ENCODE peak calls at places on chromosomes 3 and 15, in six cellular contexts. A, S, J, O, X and Q are unnamed samples.

GRCh38 chr3:176814252-176814651 is 383.0 kb downstream of the TBL1XR1 start:
- DNase-seq in A (peak), S (peak), J (peak), O (peak), X (peak), Q (peak)

GRCh38 chr15:31236184-31237041 is 90.2 kb upstream of the KLF13 start:
- DNase-seq in A (peak), S (peak), J (peak), O (peak), X (peak), Q (peak)

GRCh38 chr3:16102905-16103364 is 71.5 kb upstream of the GALNT15 start:
- DNase-seq in A (peak), S (no peak), J (no peak), O (peak), X (no peak), Q (no peak)

GRCh38 chr15:90633361-90633760 is 83.8 kb upstream of the BLM start:
- DNase-seq in A (no peak), S (no peak), J (no peak), O (no peak), X (no peak), Q (no peak)

GRCh38 chr3:138950006-138950644 is 3.1 kb downstream of the FOXL2NB start:
- DNase-seq in A (peak), S (peak), J (no peak), O (peak), X (no peak), Q (no peak)

GRCh38 chr15:68431037-68431791 is 749 bp downstream of the ITGA11 start:
- DNase-seq in A (peak), S (peak), J (no peak), O (no peak), X (no peak), Q (peak)

GRCh38 chr3:16803019-16803418 is 81.7 kb upstream of the PLCL2 start:
- DNase-seq in A (no peak), S (no peak), J (no peak), O (no peak), X (no peak), Q (no peak)

GRCh38 chr3:49669352-49669751 is 4.8 kb upstream of the APEH start:
- DNase-seq in A (no peak), S (no peak), J (no peak), O (no peak), X (no peak), Q (no peak)

GRCh38 chr3:197027896-197028710 is 1.5 kb downstream of the MELTF start:
- DNase-seq in A (no peak), S (no peak), J (no peak), O (no peak), X (no peak), Q (peak)

GRCh38 chr3:113214917-113215595 is 3.7 kb downstream of the BOC start:
- DNase-seq in A (no peak), S (no peak), J (no peak), O (peak), X (no peak), Q (no peak)

GRCh38 chr15:75942464-75942863 is 38.8 kb downstream of the FBXO22 start:
- DNase-seq in A (no peak), S (no peak), J (no peak), O (no peak), X (no peak), Q (no peak)

GRCh38 chr3:71565326-71565725 is 18.2 kb downstream of the FOXP1 start:
- DNase-seq in A (no peak), S (no peak), J (no peak), O (no peak), X (no peak), Q (no peak)

GRCh38 chr3:120983841-120984240 is 75.8 kb downstream of the STXBP5L start:
- DNase-seq in A (peak), S (no peak), J (no peak), O (no peak), X (no peak), Q (no peak)

GRCh38 chr15:101167366-101167790 is 84.5 kb downstream of the CHSY1 start:
- DNase-seq in A (no peak), S (no peak), J (no peak), O (peak), X (no peak), Q (no peak)

GRCh38 chr3:131231710-131232348 is 149.7 kb upstream of the NUDT16 start:
- DNase-seq in A (no peak), S (no peak), J (no peak), O (no peak), X (no peak), Q (no peak)

GRCh38 chr3:152083058-152083457 is 185.7 kb upstream of the MBNL1 start:
- DNase-seq in A (no peak), S (no peak), J (no peak), O (no peak), X (no peak), Q (no peak)

GRCh38 chr3:55156851-55157650 is 229.2 kb upstream of the LRTM1 start:
- DNase-seq in A (no peak), S (no peak), J (no peak), O (no peak), X (no peak), Q (no peak)

GRCh38 chr3:30354972-30355371 is 251.4 kb upstream of the TGFBR2 start:
- DNase-seq in A (no peak), S (no peak), J (no peak), O (peak), X (no peak), Q (no peak)

GRCh38 chr3:111781561-111782446 is 77.3 kb upstream of the PHLDB2 start:
- DNase-seq in A (no peak), S (no peak), J (no peak), O (no peak), X (no peak), Q (no peak)

GRCh38 chr15:99126930-99127329 is 22.1 kb downstream of the SYNM start:
- DNase-seq in A (no peak), S (no peak), J (no peak), O (no peak), X (peak), Q (no peak)

GRCh38 chr15:61880079-61880478 is 180.2 kb downstream of the VPS13C start:
- DNase-seq in A (no peak), S (no peak), J (no peak), O (no peak), X (no peak), Q (no peak)

GRCh38 chr3:128080323-128080898 is 28.2 kb downstream of the SEC61A1 start:
- DNase-seq in A (no peak), S (no peak), J (peak), O (peak), X (no peak), Q (no peak)

GRCh38 chr3:196287066-196287404 is 491 bp downstream of the PCYT1A start:
- DNase-seq in A (peak), S (peak), J (no peak), O (no peak), X (no peak), Q (peak)

GRCh38 chr3:197432407-197433127 is 123.2 kb downstream of the BDH1 start:
- DNase-seq in A (no peak), S (no peak), J (no peak), O (no peak), X (no peak), Q (no peak)

GRCh38 chr15:101439920-101440319 is 49.6 kb downstream of the PCSK6 start:
- DNase-seq in A (no peak), S (no peak), J (no peak), O (peak), X (no peak), Q (no peak)

GRCh38 chr3:37579181-37579580 is 282.5 kb upstream of the CTDSPL start:
- DNase-seq in A (no peak), S (no peak), J (no peak), O (no peak), X (no peak), Q (no peak)

GRCh38 chr3:10520118-10520517 is 14.7 kb upstream of the ATP2B2 start:
- DNase-seq in A (no peak), S (no peak), J (no peak), O (no peak), X (no peak), Q (no peak)

GRCh38 chr3:109018828-109019227 is 65.1 kb upstream of the GUCA1C start:
- DNase-seq in A (no peak), S (no peak), J (no peak), O (peak), X (no peak), Q (no peak)

GRCh38 chr3:197353867-197354180 is 55.4 kb upstream of the DLG1 start:
- DNase-seq in A (peak), S (no peak), J (no peak), O (peak), X (no peak), Q (no peak)

GRCh38 chr3:38580450-38581382 is 68.8 kb downstream of the SCN5A start:
- DNase-seq in A (no peak), S (peak), J (no peak), O (no peak), X (peak), Q (no peak)

GRCh38 chr3:188268336-188268735 is 114.4 kb downstream of the LPP start:
- DNase-seq in A (no peak), S (no peak), J (no peak), O (no peak), X (no peak), Q (no peak)

GRCh38 chr15:63050737-63051700 is 8.5 kb downstream of the TPM1 start:
- DNase-seq in A (peak), S (no peak), J (no peak), O (peak), X (no peak), Q (peak)

GRCh38 chr3:147651107-147651506 is 241.9 kb downstream of the ZIC1 start:
- DNase-seq in A (no peak), S (no peak), J (no peak), O (peak), X (no peak), Q (no peak)

GRCh38 chr3:52498134-52499054 is 3.3 kb downstream of the STAB1 start:
- DNase-seq in A (peak), S (peak), J (no peak), O (peak), X (peak), Q (peak)

GRCh38 chr15:50247819-50248650 is 17.5 kb downstream of the HDC start:
- DNase-seq in A (peak), S (no peak), J (no peak), O (no peak), X (peak), Q (no peak)

GRCh38 chr15:52735231-52736089 is 54.7 kb downstream of the ONECUT1 start:
- DNase-seq in A (peak), S (no peak), J (peak), O (peak), X (no peak), Q (peak)

GRCh38 chr3:10223676-10224639 is 24.3 kb upstream of the TATDN2 start:
- DNase-seq in A (no peak), S (no peak), J (no peak), O (no peak), X (no peak), Q (no peak)

GRCh38 chr3:123343296-123344174 is 105.4 kb downstream of the ADCY5 start:
- DNase-seq in A (no peak), S (no peak), J (no peak), O (no peak), X (no peak), Q (no peak)

DNA sequence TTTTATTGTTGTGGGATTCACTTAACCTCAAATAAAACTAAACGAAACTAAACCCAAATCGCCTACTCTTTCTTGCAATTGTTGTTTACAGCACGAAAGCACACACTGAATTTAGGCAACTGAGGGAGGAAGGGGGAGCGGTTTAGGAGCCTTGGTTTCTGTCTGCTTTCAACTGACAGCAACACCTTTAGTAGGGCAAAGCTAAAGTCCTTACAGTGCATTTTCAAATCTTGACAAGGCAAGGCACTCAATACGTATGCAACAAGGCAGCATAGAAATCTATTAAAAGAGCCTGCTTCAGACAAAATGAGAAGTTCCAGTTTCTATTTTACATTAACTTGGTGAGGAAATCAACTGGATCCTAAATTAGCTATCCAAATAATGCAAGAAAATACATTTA is 174.6 kb downstream of the CHST2 start:
- DNase-seq in A (no peak), S (no peak), J (no peak), O (no peak), X (no peak), Q (no peak)
- H3K4me3 ChIP-seq in A (no peak), S (no peak), J (no peak), O (no peak), X (no peak), Q (no peak)

GRCh38 chr3:46213201-46213600 is 5.1 kb upstream of the CCR1 start:
- DNase-seq in A (no peak), S (no peak), J (no peak), O (no peak), X (no peak), Q (no peak)
- H3K4me3 ChIP-seq in A (no peak), S (no peak), J (no peak), O (no peak), X (no peak), Q (no peak)

GRCh38 chr3:13018039-13018431 is 55.2 kb downstream of the IQSEC1 start:
- DNase-seq in A (no peak), S (peak), J (no peak), O (no peak), X (peak), Q (no peak)

GRCh38 chr3:13020159-13020558 is 53.1 kb downstream of the IQSEC1 start:
- DNase-seq in A (no peak), S (no peak), J (no peak), O (no peak), X (peak), Q (no peak)

GRCh38 chr3:13018561-13019242 is 54.5 kb downstream of the IQSEC1 start:
- DNase-seq in A (no peak), S (no peak), J (no peak), O (no peak), X (peak), Q (no peak)

GRCh38 chr3:13019706-13020105 is 53.5 kb downstream of the IQSEC1 start:
- DNase-seq in A (no peak), S (no peak), J (no peak), O (no peak), X (peak), Q (no peak)

GRCh38 chr3:13019243-13019701 is 54.0 kb downstream of the IQSEC1 start:
- DNase-seq in A (peak), S (peak), J (peak), O (peak), X (peak), Q (no peak)
- H3K4me3 ChIP-seq in A (no peak), S (no peak), J (no peak), O (no peak), X (peak), Q (no peak)

GRCh38 chr3:165194477-165195135 is 1.6 kb downstream of the SLITRK3 start:
- DNase-seq in A (no peak), S (no peak), J (no peak), O (no peak), X (no peak), Q (no peak)
- H3K4me3 ChIP-seq in A (peak), S (no peak), J (no peak), O (no peak), X (no peak), Q (peak)

GRCh38 chr3:14525685-14526631 is 14.2 kb downstream of the GRIP2 start:
- DNase-seq in A (peak), S (no peak), J (no peak), O (peak), X (peak), Q (no peak)
- H3K4me3 ChIP-seq in A (no peak), S (no peak), J (no peak), O (no peak), X (peak), Q (no peak)

GRCh38 chr15:64637412-64637811 is 138.0 kb downstream of the RBPMS2 start:
- DNase-seq in A (no peak), S (no peak), J (no peak), O (no peak), X (no peak), Q (no peak)

GRCh38 chr15:64634576-64635485 is 140.6 kb downstream of the RBPMS2 start:
- DNase-seq in A (peak), S (no peak), J (no peak), O (no peak), X (no peak), Q (no peak)

GRCh38 chr15:64635486-64635815 is 139.9 kb downstream of the RBPMS2 start:
- DNase-seq in A (peak), S (no peak), J (no peak), O (peak), X (no peak), Q (peak)

GRCh38 chr15:64636541-64636940 is 138.8 kb downstream of the RBPMS2 start:
- DNase-seq in A (no peak), S (no peak), J (no peak), O (no peak), X (no peak), Q (no peak)

DNA sequence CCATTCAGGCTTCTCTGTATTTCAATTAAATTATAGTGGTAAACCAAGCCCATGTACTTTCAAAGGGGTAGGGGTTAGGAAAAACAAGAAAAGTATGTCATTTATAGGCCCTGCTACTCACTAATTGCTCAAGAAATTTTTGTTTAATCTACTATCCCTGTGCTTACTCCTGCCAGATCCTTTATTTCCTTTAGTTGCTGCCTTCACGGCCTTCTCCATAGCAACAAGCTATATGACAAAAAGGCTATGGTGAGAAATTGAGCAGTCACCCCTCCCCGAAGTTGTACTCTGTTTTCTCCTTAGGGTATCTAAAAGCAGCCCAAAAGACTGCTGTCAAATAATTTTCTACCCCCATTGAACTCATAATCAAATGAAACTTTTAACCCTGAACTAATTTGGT is 139.3 kb downstream of the RBPMS2 start:
- DNase-seq in A (no peak), S (no peak), J (no peak), O (no peak), X (no peak), Q (no peak)
- H3K4me3 ChIP-seq in A (no peak), S (no peak), J (no peak), O (no peak), X (no peak), Q (no peak)

DNA sequence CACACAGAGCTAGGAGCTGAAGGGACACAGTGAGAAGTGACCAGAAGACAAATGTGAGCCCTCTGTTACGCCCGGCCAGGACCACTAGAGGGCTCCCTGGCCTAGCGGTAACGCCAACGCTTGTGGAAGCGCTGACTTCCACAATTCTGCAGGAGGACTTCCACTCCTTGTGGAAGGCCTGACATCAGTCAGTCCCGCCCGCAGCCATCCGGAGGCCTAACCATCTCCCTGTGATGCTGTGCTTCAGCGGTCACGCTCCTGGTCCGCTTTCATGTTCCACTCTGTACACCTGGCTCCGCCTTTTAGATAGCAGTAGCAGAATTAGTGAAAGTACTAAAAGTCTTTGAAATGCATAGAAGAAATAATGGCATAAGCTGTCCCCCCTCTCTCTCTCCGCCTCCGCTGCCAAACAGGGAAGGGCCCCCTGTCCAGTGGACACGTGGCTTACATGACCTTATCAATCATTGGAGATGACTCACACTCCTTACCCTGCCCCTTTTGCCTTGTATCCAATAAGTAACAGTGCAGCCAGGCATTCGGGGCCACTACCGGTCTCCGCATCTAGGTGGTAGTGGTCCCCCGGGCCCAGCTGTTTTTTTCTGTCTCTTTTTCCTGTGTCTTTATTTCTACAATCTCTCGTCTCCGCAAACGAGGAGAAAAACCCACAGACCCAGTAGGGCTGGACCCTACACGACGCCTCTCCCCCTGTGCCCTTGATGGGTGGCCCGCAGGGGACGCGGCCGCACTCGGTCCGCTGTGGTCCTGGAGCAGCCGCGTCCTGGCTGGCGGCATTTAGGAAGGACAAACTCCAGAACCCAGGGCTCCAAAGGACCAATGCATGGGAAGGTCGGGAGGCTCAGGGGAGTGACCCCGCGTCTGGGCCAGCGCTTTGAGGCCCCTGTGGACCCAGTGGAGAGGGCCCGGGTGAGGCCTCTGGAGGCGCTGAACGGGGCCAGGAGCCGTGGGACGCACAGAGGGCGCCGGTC is 27.0 kb upstream of the RPL32 start:
- DNase-seq in A (peak), S (peak), J (peak), O (peak), X (peak), Q (peak)
- H3K4me3 ChIP-seq in A (no peak), S (no peak), J (no peak), O (no peak), X (peak), Q (no peak)

GRCh38 chr3:23130406-23130805 is 72.7 kb upstream of the UBE2E2 start:
- DNase-seq in A (no peak), S (no peak), J (no peak), O (no peak), X (no peak), Q (no peak)

GRCh38 chr3:23129062-23129461 is 74.1 kb upstream of the UBE2E2 start:
- DNase-seq in A (no peak), S (no peak), J (no peak), O (no peak), X (no peak), Q (no peak)

GRCh38 chr3:23128655-23129054 is 74.5 kb upstream of the UBE2E2 start:
- DNase-seq in A (no peak), S (no peak), J (no peak), O (no peak), X (no peak), Q (no peak)

GRCh38 chr3:23127196-23127595 is 75.9 kb upstream of the UBE2E2 start:
- DNase-seq in A (no peak), S (no peak), J (no peak), O (no peak), X (no peak), Q (no peak)

GRCh38 chr3:23129817-23130216 is 73.3 kb upstream of the UBE2E2 start:
- DNase-seq in A (peak), S (no peak), J (peak), O (no peak), X (no peak), Q (no peak)
- H3K4me3 ChIP-seq in A (peak), S (no peak), J (no peak), O (no peak), X (no peak), Q (no peak)

GRCh38 chr3:13650210-13651056 is 101.5 kb downstream of the FBLN2 start:
- DNase-seq in A (peak), S (peak), J (peak), O (peak), X (peak), Q (peak)
- H3K4me3 ChIP-seq in A (no peak), S (no peak), J (no peak), O (no peak), X (peak), Q (no peak)